ENCODE peak calls at places on chromosomes 13 and 19, in four cellular contexts. B is WTC11, D is K562, N is HepG2. Q is an unnamed sample.
A peak's percentile ranks its signal among the peaks of the same experiment; 100 is the strongest.

GRCh38 chr13:80556291-80556690 is 215.4 kb upstream of the SPRY2 start:
- DNase-seq in B (no peak), D (peak; percentile 35), N (no peak), Q (no peak)

GRCh38 chr13:62302341-62302740 is 886.7 kb upstream of the PCDH20 start:
- DNase-seq in B (no peak), D (no peak), N (no peak), Q (no peak)

GRCh38 chr19:7067716-7068115 is 1.8 kb upstream of the ZNF557 start:
- DNase-seq in B (no peak), D (no peak), N (no peak), Q (no peak)

GRCh38 chr13:110537116-110537515 is 24.4 kb downstream of the RAB20 start:
- DNase-seq in B (no peak), D (no peak), N (no peak), Q (no peak)

GRCh38 chr19:7986321-7987083 is 18.9 kb downstream of the ELAVL1 start:
- DNase-seq in B (no peak), D (no peak), N (no peak), Q (no peak)

GRCh38 chr13:111093634-111094033 is 21.5 kb upstream of the ARHGEF7 start:
- DNase-seq in B (peak; percentile 34), D (no peak), N (no peak), Q (no peak)

GRCh38 chr13:27825153-27825552 is 32.9 kb downstream of the GSX1 start:
- DNase-seq in B (no peak), D (no peak), N (no peak), Q (no peak)

GRCh38 chr19:56838930-56839664 is 1.4 kb downstream of the PEG3 start:
- DNase-seq in B (no peak), D (no peak), N (peak; percentile 97), Q (peak; percentile 69)

GRCh38 chr19:20051841-20052768 is 12.8 kb upstream of the ZNF682 start:
- DNase-seq in B (peak; percentile 99), D (no peak), N (peak; percentile 92), Q (peak; percentile 86)

GRCh38 chr13:112144616-112145220 is 77.8 kb downstream of the SOX1 start:
- DNase-seq in B (no peak), D (no peak), N (no peak), Q (no peak)

GRCh38 chr19:18674616-18675015 is 8.9 kb upstream of the CRTC1 start:
- DNase-seq in B (no peak), D (no peak), N (no peak), Q (peak; percentile 73)

GRCh38 chr13:98384739-98385138 is 192.2 kb downstream of the STK24 start:
- DNase-seq in B (no peak), D (no peak), N (no peak), Q (no peak)

GRCh38 chr13:101660711-101661110 is 208.2 kb downstream of the ITGBL1 start:
- DNase-seq in B (no peak), D (no peak), N (no peak), Q (no peak)

GRCh38 chr13:70457474-70457873 is 349.2 kb upstream of the KLHL1 start:
- DNase-seq in B (no peak), D (no peak), N (no peak), Q (no peak)

GRCh38 chr13:112453874-112454647 is 77.9 kb downstream of the SPACA7 start:
- DNase-seq in B (no peak), D (no peak), N (no peak), Q (no peak)

GRCh38 chr13:48645845-48646244 is 7.9 kb upstream of the CYSLTR2 start:
- DNase-seq in B (no peak), D (no peak), N (no peak), Q (no peak)

GRCh38 chr13:112441779-112442310 is 65.7 kb downstream of the SPACA7 start:
- DNase-seq in B (no peak), D (no peak), N (no peak), Q (no peak)

GRCh38 chr19:13036366-13036976 is 41.2 kb downstream of the NFIX start:
- DNase-seq in B (no peak), D (peak; percentile 54), N (no peak), Q (no peak)

GRCh38 chr13:100197591-100198365 is 108.9 kb downstream of the PCCA start:
- DNase-seq in B (no peak), D (no peak), N (no peak), Q (no peak)

GRCh38 chr19:13002389-13002898 is 7.2 kb downstream of the NFIX start:
- DNase-seq in B (no peak), D (no peak), N (no peak), Q (peak; percentile 41)

GRCh38 chr19:18320865-18321728 is 1.8 kb downstream of the LSM4 start:
- DNase-seq in B (no peak), D (peak; percentile 38), N (no peak), Q (no peak)

GRCh38 chr19:36371886-36372285 is 7.1 kb downstream of the ZFP14 start:
- DNase-seq in B (no peak), D (no peak), N (no peak), Q (no peak)

GRCh38 chr13:103935117-103935516 is 868.9 kb upstream of the SLC10A2 start:
- DNase-seq in B (no peak), D (no peak), N (no peak), Q (no peak)

GRCh38 chr13:37014609-37015008 is 14.0 kb downstream of the EXOSC8 start:
- DNase-seq in B (no peak), D (no peak), N (no peak), Q (no peak)

GRCh38 chr19:39335168-39335567 is 675 bp downstream of the GMFG start:
- DNase-seq in B (no peak), D (peak; percentile 54), N (no peak), Q (peak; percentile 14)

GRCh38 chr19:39828634-39829032 is 5.3 kb downstream of the DYRK1B start:
- DNase-seq in B (no peak), D (no peak), N (no peak), Q (no peak)

GRCh38 chr13:99495478-99496321 is 5.6 kb upstream of the TM9SF2 start:
- DNase-seq in B (no peak), D (no peak), N (peak; percentile 6), Q (no peak)

GRCh38 chr13:30978981-30979956 is 46.8 kb downstream of the TEX26 start:
- DNase-seq in B (peak; percentile 92), D (peak; percentile 24), N (peak; percentile 16), Q (peak; percentile 29)

GRCh38 chr13:112722433-112723250 is 32.8 kb downstream of the ATP11A start:
- DNase-seq in B (no peak), D (peak; percentile 46), N (peak; percentile 78), Q (no peak)

GRCh38 chr19:40687525-40688016 is 2.9 kb downstream of the NUMBL start:
- DNase-seq in B (no peak), D (peak; percentile 72), N (no peak), Q (no peak)

GRCh38 chr13:38398810-38399493 is 49.3 kb downstream of the UFM1 start:
- DNase-seq in B (no peak), D (no peak), N (no peak), Q (no peak)

GRCh38 chr19:40191836-40192646 is 815 bp downstream of the MAP3K10 start:
- DNase-seq in B (peak; percentile 81), D (peak; percentile 87), N (no peak), Q (peak; percentile 88)

GRCh38 chr19:10762656-10763055 is 44.8 kb downstream of the DNM2 start:
- DNase-seq in B (no peak), D (no peak), N (no peak), Q (no peak)

GRCh38 chr13:42821437-42821836 is 40.1 kb downstream of the FAM216B start:
- DNase-seq in B (no peak), D (no peak), N (no peak), Q (no peak)
- TF ChIP-seq FOXJ3 in B (no peak), D (no peak), N (no peak), Q (no peak)

GRCh38 chr13:46655727-46656180 is 102.8 kb downstream of the LRCH1 start:
- DNase-seq in B (no peak), D (no peak), N (no peak), Q (no peak)
- TF ChIP-seq FOXJ3 in B (no peak), D (no peak), N (no peak), Q (no peak)

DNA sequence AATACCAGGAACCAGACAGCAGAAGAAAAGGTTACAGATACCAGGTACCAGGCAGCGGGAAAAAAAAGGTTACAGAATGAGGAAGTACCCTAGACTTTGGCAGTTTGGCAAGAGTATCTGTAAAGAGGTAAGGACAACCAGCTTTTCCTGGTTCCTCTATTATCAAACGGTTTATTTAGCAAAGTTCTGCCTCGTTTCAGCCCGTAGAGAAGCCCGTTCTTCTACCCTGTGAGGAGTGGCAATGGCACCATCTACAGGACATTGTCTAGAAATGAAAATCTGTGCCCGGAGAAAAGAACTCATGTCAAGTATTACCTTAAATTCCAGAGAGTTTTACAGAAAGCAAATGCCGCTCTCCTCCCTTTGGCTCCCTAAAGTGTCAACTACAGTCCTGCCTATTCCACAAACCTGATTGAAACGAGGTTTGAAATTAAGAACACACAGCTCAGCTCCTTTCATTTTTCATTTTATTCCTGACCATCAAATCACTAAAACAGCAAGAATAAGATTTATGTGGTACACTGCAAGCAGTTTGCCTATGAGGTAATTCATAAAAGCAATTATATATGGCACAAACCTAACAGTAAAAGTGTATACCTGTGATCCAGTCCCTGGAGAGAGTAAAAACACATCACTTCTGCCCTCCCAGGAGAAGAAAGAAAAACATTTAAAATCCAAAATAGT is 226.3 kb downstream of the SLC7A1 start:
- DNase-seq in B (no peak), D (no peak), N (peak; percentile 44), Q (peak; percentile 39)
- TF ChIP-seq FOXJ3 in B (no peak), D (no peak), N (no peak), Q (no peak)

GRCh38 chr13:26821766-26822165 is 61.2 kb upstream of the GPR12 start:
- DNase-seq in B (no peak), D (no peak), N (no peak), Q (no peak)
- TF ChIP-seq FOXJ3 in B (no peak), D (no peak), N (no peak), Q (no peak)

GRCh38 chr13:23159205-23159586 is 21.6 kb upstream of the SGCG start:
- DNase-seq in B (peak; percentile 85), D (peak; percentile 7), N (peak; percentile 15), Q (peak; percentile 54)
- TF ChIP-seq FOXJ3 in B (no peak), D (no peak), N (no peak), Q (no peak)

GRCh38 chr19:1651548-1652394 is 644 bp downstream of the TCF3 start:
- DNase-seq in B (no peak), D (peak; percentile 61), N (no peak), Q (peak; percentile 82)
- TF ChIP-seq FOXJ3 in B (no peak), D (no peak), N (no peak), Q (no peak)